ENCODE peak calls at places on chromosomes 2 and 18, in ten cellular contexts. One of them, this sample, is unnamed. For H3K36me3 and H3K27me3, the result is how much of the 10 kb centered on the place peaks cover.

GRCh38 chr2:18077724-18078123 is 199.3 kb downstream of the KCNS3 start:
- DNase-seq in SK-N-SH: no peak
- DNase-seq in neural progenitor cell: no peak
- DNase-seq in tibial artery: no peak
- DNase-seq in CD8-positive, alpha-beta T cell: no peak
- DNase-seq in fibroblast of lung: peak
- DNase-seq in endodermal cell: no peak
- DNase-seq in tibial nerve: no peak
- DNase-seq in HCT116: no peak
- DNase-seq in cardiac muscle cell: peak
- DNase-seq in this sample: peak

GRCh38 chr2:26934335-26934724 is 36.1 kb upstream of the MAPRE3 start:
- DNase-seq in endodermal cell: peak
- DNase-seq in HCT116: no peak
- DNase-seq in cardiac muscle cell: no peak
- DNase-seq in CD8-positive, alpha-beta T cell: no peak
- DNase-seq in fibroblast of lung: no peak
- DNase-seq in tibial nerve: no peak
- DNase-seq in tibial artery: no peak
- DNase-seq in SK-N-SH: no peak
- DNase-seq in neural progenitor cell: no peak
- DNase-seq in this sample: no peak

GRCh38 chr18:48975817-48976649 is 25.3 kb upstream of the SMAD7 start:
- DNase-seq in fibroblast of lung: peak
- DNase-seq in CD8-positive, alpha-beta T cell: peak
- DNase-seq in tibial nerve: no peak
- DNase-seq in HCT116: no peak
- DNase-seq in cardiac muscle cell: peak
- DNase-seq in tibial artery: no peak
- DNase-seq in endodermal cell: peak
- DNase-seq in neural progenitor cell: peak
- DNase-seq in SK-N-SH: peak
- DNase-seq in this sample: no peak

GRCh38 chr2:125243074-125243473 is 1218.0 kb downstream of the CNTNAP5 start:
- DNase-seq in cardiac muscle cell: no peak
- DNase-seq in neural progenitor cell: no peak
- DNase-seq in fibroblast of lung: no peak
- DNase-seq in HCT116: no peak
- DNase-seq in endodermal cell: no peak
- DNase-seq in tibial nerve: no peak
- DNase-seq in SK-N-SH: no peak
- DNase-seq in CD8-positive, alpha-beta T cell: no peak
- DNase-seq in tibial artery: no peak
- DNase-seq in this sample: no peak

GRCh38 chr18:75211721-75212625 is 1.4 kb downstream of the TSHZ1 start:
- DNase-seq in neural progenitor cell: peak
- DNase-seq in fibroblast of lung: peak
- DNase-seq in tibial artery: no peak
- DNase-seq in CD8-positive, alpha-beta T cell: peak
- DNase-seq in cardiac muscle cell: peak
- DNase-seq in SK-N-SH: peak
- DNase-seq in HCT116: no peak
- DNase-seq in tibial nerve: peak
- DNase-seq in endodermal cell: peak
- DNase-seq in this sample: no peak

GRCh38 chr18:78092901-78093300 is 843.3 kb downstream of the GALR1 start:
- DNase-seq in endodermal cell: no peak
- DNase-seq in CD8-positive, alpha-beta T cell: no peak
- DNase-seq in fibroblast of lung: no peak
- DNase-seq in HCT116: no peak
- DNase-seq in cardiac muscle cell: no peak
- DNase-seq in tibial nerve: no peak
- DNase-seq in SK-N-SH: no peak
- DNase-seq in neural progenitor cell: no peak
- DNase-seq in tibial artery: no peak
- DNase-seq in this sample: no peak

GRCh38 chr2:226796840-226797288 is 2.8 kb downstream of the IRS1 start:
- DNase-seq in tibial artery: peak
- DNase-seq in neural progenitor cell: no peak
- DNase-seq in SK-N-SH: peak
- DNase-seq in tibial nerve: no peak
- DNase-seq in fibroblast of lung: no peak
- DNase-seq in cardiac muscle cell: no peak
- DNase-seq in HCT116: no peak
- DNase-seq in endodermal cell: peak
- DNase-seq in CD8-positive, alpha-beta T cell: no peak
- DNase-seq in this sample: no peak

GRCh38 chr2:70994055-70994444 is 623 bp downstream of the TEX261 start:
- DNase-seq in HCT116: no peak
- DNase-seq in CD8-positive, alpha-beta T cell: no peak
- DNase-seq in fibroblast of lung: no peak
- DNase-seq in endodermal cell: peak
- DNase-seq in cardiac muscle cell: no peak
- DNase-seq in tibial artery: no peak
- DNase-seq in neural progenitor cell: peak
- DNase-seq in tibial nerve: no peak
- DNase-seq in SK-N-SH: no peak
- DNase-seq in this sample: no peak

GRCh38 chr2:152171733-152172132 is 3.8 kb downstream of the STAM2 start:
- DNase-seq in tibial nerve: no peak
- DNase-seq in cardiac muscle cell: peak
- DNase-seq in endodermal cell: no peak
- DNase-seq in neural progenitor cell: no peak
- DNase-seq in tibial artery: no peak
- DNase-seq in fibroblast of lung: peak
- DNase-seq in SK-N-SH: no peak
- DNase-seq in CD8-positive, alpha-beta T cell: no peak
- DNase-seq in HCT116: no peak
- DNase-seq in this sample: no peak

GRCh38 chr2:219663116-219663762 is 35.8 kb downstream of the SLC4A3 start:
- DNase-seq in HCT116: no peak
- DNase-seq in tibial artery: no peak
- DNase-seq in cardiac muscle cell: no peak
- DNase-seq in endodermal cell: peak
- DNase-seq in SK-N-SH: no peak
- DNase-seq in CD8-positive, alpha-beta T cell: no peak
- DNase-seq in fibroblast of lung: no peak
- DNase-seq in tibial nerve: no peak
- DNase-seq in neural progenitor cell: no peak
- DNase-seq in this sample: no peak

GRCh38 chr2:61727746-61728145 is 126.1 kb downstream of the FAM161A start:
- DNase-seq in endodermal cell: no peak
- DNase-seq in fibroblast of lung: peak
- DNase-seq in tibial nerve: no peak
- DNase-seq in CD8-positive, alpha-beta T cell: no peak
- DNase-seq in neural progenitor cell: no peak
- DNase-seq in HCT116: no peak
- DNase-seq in tibial artery: no peak
- DNase-seq in cardiac muscle cell: peak
- DNase-seq in SK-N-SH: no peak
- DNase-seq in this sample: no peak

GRCh38 chr2:169923977-169924376 is 96.7 kb downstream of the UBR3 start:
- DNase-seq in CD8-positive, alpha-beta T cell: no peak
- DNase-seq in HCT116: no peak
- DNase-seq in SK-N-SH: no peak
- DNase-seq in tibial nerve: no peak
- DNase-seq in cardiac muscle cell: no peak
- DNase-seq in fibroblast of lung: peak
- DNase-seq in tibial artery: no peak
- DNase-seq in endodermal cell: no peak
- DNase-seq in neural progenitor cell: no peak
- DNase-seq in this sample: no peak

GRCh38 chr2:169925968-169926367 is 98.7 kb downstream of the UBR3 start:
- DNase-seq in tibial artery: no peak
- DNase-seq in cardiac muscle cell: no peak
- DNase-seq in tibial nerve: no peak
- DNase-seq in SK-N-SH: no peak
- DNase-seq in HCT116: no peak
- DNase-seq in endodermal cell: no peak
- DNase-seq in CD8-positive, alpha-beta T cell: no peak
- DNase-seq in neural progenitor cell: no peak
- DNase-seq in fibroblast of lung: no peak
- DNase-seq in this sample: no peak

GRCh38 chr2:169933124-169933711 is 106.0 kb downstream of the UBR3 start:
- DNase-seq in HCT116: peak
- DNase-seq in neural progenitor cell: peak
- DNase-seq in endodermal cell: no peak
- DNase-seq in SK-N-SH: peak
- DNase-seq in tibial nerve: no peak
- DNase-seq in tibial artery: no peak
- DNase-seq in CD8-positive, alpha-beta T cell: no peak
- DNase-seq in cardiac muscle cell: peak
- DNase-seq in fibroblast of lung: peak
- DNase-seq in this sample: no peak

DNA sequence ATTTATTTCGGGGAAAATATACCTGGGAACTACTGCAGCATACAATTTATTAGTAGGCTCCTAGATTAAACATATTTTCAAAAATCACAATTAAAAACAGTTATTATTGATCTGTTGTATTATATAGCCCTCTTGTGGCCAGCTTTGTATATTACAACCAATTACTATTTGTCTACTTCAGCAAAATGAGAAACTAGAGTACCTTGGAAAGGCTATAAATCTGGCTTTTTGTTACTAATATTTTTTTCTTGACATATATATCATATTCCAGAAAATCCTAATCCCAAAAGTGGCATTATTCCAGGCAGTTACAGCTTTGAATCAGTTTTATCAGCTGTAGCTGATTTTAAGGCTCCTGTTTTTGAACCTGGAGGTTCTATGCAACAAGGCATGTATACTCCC is 101.2 kb downstream of the UBR3 start:
- DNase-seq in cardiac muscle cell: peak
- DNase-seq in tibial artery: no peak
- DNase-seq in CD8-positive, alpha-beta T cell: no peak
- DNase-seq in fibroblast of lung: peak
- DNase-seq in SK-N-SH: peak
- DNase-seq in neural progenitor cell: peak
- DNase-seq in HCT116: peak
- DNase-seq in tibial nerve: peak
- DNase-seq in endodermal cell: no peak
- DNase-seq in this sample: peak
- TF ChIP-seq CTCF in cardiac muscle cell: peak
- TF ChIP-seq CTCF in tibial artery: peak
- TF ChIP-seq CTCF in CD8-positive, alpha-beta T cell: peak
- TF ChIP-seq CTCF in fibroblast of lung: peak
- TF ChIP-seq CTCF in SK-N-SH: peak
- TF ChIP-seq CTCF in neural progenitor cell: peak
- TF ChIP-seq CTCF in HCT116: peak
- TF ChIP-seq CTCF in tibial nerve: peak
- TF ChIP-seq CTCF in endodermal cell: peak
- TF ChIP-seq CTCF in this sample: peak

DNA sequence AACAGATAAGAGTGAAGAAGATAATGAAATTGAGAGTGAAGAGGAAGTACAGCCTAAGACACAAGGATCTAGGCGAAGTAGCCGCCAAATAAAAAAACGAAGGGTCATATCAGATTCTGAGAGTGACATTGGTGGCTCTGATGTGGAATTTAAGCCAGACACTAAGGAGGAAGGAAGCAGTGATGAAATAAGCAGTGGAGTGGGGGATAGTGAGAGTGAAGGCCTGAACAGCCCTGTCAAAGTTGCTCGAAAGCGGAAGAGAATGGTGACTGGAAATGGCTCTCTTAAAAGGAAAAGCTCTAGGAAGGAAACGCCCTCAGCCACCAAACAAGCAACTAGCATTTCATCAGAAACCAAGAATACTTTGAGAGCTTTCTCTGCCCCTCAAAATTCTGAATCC is 15.7 kb downstream of the MSH6 start:
- DNase-seq in tibial nerve: peak
- DNase-seq in fibroblast of lung: no peak
- DNase-seq in tibial artery: no peak
- DNase-seq in HCT116: no peak
- DNase-seq in endodermal cell: no peak
- DNase-seq in SK-N-SH: no peak
- DNase-seq in CD8-positive, alpha-beta T cell: no peak
- DNase-seq in cardiac muscle cell: no peak
- DNase-seq in neural progenitor cell: no peak
- DNase-seq in this sample: no peak
- H3K36me3 ChIP-seq in tibial nerve: half or more
- H3K36me3 ChIP-seq in fibroblast of lung: under half
- H3K36me3 ChIP-seq in tibial artery: half or more
- H3K36me3 ChIP-seq in HCT116: half or more
- H3K36me3 ChIP-seq in endodermal cell: half or more
- H3K36me3 ChIP-seq in SK-N-SH: half or more
- H3K36me3 ChIP-seq in CD8-positive, alpha-beta T cell: under half
- H3K36me3 ChIP-seq in cardiac muscle cell: half or more
- H3K36me3 ChIP-seq in neural progenitor cell: half or more
- H3K36me3 ChIP-seq in this sample: under half

GRCh38 chr2:65918760-65919187 is 486.4 kb upstream of the SPRED2 start:
- DNase-seq in fibroblast of lung: no peak
- DNase-seq in tibial artery: no peak
- DNase-seq in tibial nerve: no peak
- DNase-seq in neural progenitor cell: no peak
- DNase-seq in CD8-positive, alpha-beta T cell: no peak
- DNase-seq in cardiac muscle cell: no peak
- DNase-seq in HCT116: no peak
- DNase-seq in SK-N-SH: no peak
- DNase-seq in endodermal cell: no peak
- DNase-seq in this sample: no peak

GRCh38 chr2:65913914-65914786 is 481.8 kb upstream of the SPRED2 start:
- DNase-seq in tibial nerve: no peak
- DNase-seq in fibroblast of lung: no peak
- DNase-seq in SK-N-SH: no peak
- DNase-seq in neural progenitor cell: peak
- DNase-seq in endodermal cell: peak
- DNase-seq in HCT116: no peak
- DNase-seq in tibial artery: no peak
- DNase-seq in CD8-positive, alpha-beta T cell: no peak
- DNase-seq in cardiac muscle cell: no peak
- DNase-seq in this sample: no peak

GRCh38 chr2:65916177-65916576 is 483.8 kb upstream of the SPRED2 start:
- DNase-seq in SK-N-SH: no peak
- DNase-seq in tibial artery: no peak
- DNase-seq in cardiac muscle cell: no peak
- DNase-seq in fibroblast of lung: no peak
- DNase-seq in tibial nerve: no peak
- DNase-seq in HCT116: no peak
- DNase-seq in CD8-positive, alpha-beta T cell: no peak
- DNase-seq in neural progenitor cell: no peak
- DNase-seq in endodermal cell: no peak
- DNase-seq in this sample: no peak

GRCh38 chr2:65917990-65918389 is 485.6 kb upstream of the SPRED2 start:
- DNase-seq in cardiac muscle cell: no peak
- DNase-seq in HCT116: no peak
- DNase-seq in CD8-positive, alpha-beta T cell: no peak
- DNase-seq in neural progenitor cell: no peak
- DNase-seq in fibroblast of lung: no peak
- DNase-seq in tibial nerve: no peak
- DNase-seq in SK-N-SH: no peak
- DNase-seq in endodermal cell: no peak
- DNase-seq in tibial artery: no peak
- DNase-seq in this sample: no peak

GRCh38 chr2:65916785-65917295 is 484.4 kb upstream of the SPRED2 start:
- DNase-seq in SK-N-SH: no peak
- DNase-seq in CD8-positive, alpha-beta T cell: no peak
- DNase-seq in HCT116: no peak
- DNase-seq in cardiac muscle cell: no peak
- DNase-seq in tibial artery: no peak
- DNase-seq in endodermal cell: no peak
- DNase-seq in neural progenitor cell: no peak
- DNase-seq in tibial nerve: no peak
- DNase-seq in fibroblast of lung: no peak
- DNase-seq in this sample: no peak
- H3K27me3 ChIP-seq in SK-N-SH: under half
- H3K27me3 ChIP-seq in CD8-positive, alpha-beta T cell: under half
- H3K27me3 ChIP-seq in HCT116: under half
- H3K27me3 ChIP-seq in cardiac muscle cell: under half
- H3K27me3 ChIP-seq in tibial artery: under half
- H3K27me3 ChIP-seq in endodermal cell: under half
- H3K27me3 ChIP-seq in neural progenitor cell: under half
- H3K27me3 ChIP-seq in tibial nerve: under half
- H3K27me3 ChIP-seq in fibroblast of lung: under half
- H3K27me3 ChIP-seq in this sample: under half

GRCh38 chr2:7031424-7032245 is 114.4 kb downstream of the RNF144A start:
- DNase-seq in cardiac muscle cell: peak
- DNase-seq in neural progenitor cell: no peak
- DNase-seq in tibial nerve: no peak
- DNase-seq in SK-N-SH: no peak
- DNase-seq in HCT116: peak
- DNase-seq in endodermal cell: no peak
- DNase-seq in tibial artery: no peak
- DNase-seq in CD8-positive, alpha-beta T cell: peak
- DNase-seq in fibroblast of lung: peak
- DNase-seq in this sample: no peak
- TF ChIP-seq CTCF in cardiac muscle cell: no peak
- TF ChIP-seq CTCF in neural progenitor cell: no peak
- TF ChIP-seq CTCF in tibial nerve: no peak
- TF ChIP-seq CTCF in SK-N-SH: no peak
- TF ChIP-seq CTCF in HCT116: no peak
- TF ChIP-seq CTCF in endodermal cell: no peak
- TF ChIP-seq CTCF in tibial artery: no peak
- TF ChIP-seq CTCF in CD8-positive, alpha-beta T cell: no peak
- TF ChIP-seq CTCF in fibroblast of lung: no peak
- TF ChIP-seq CTCF in this sample: no peak